ENCODE peak calls at places on chromosomes 12 and 14, in six cellular contexts. L is transverse colon, J is neuronal stem cell, W is ovary, M is GM23248, S is uterus. T is an unnamed sample.

GRCh38 chr12:108857158-108857407 is 300 bp downstream of the SSH1 start:
- DNase-seq in L (no peak), J (no peak), W (peak; percentile 42), M (no peak), S (no peak), T (no peak)

GRCh38 chr12:128951448-128951847 is 98.2 kb downstream of the GLT1D1 start:
- DNase-seq in L (no peak), J (no peak), W (no peak), M (no peak), S (no peak), T (no peak)

GRCh38 chr12:103799504-103800251 is 41.4 kb downstream of the NT5DC3 start:
- DNase-seq in L (peak; percentile 20), J (no peak), W (peak; percentile 39), M (peak; percentile 50), S (peak; percentile 57), T (no peak)

GRCh38 chr14:95918466-95918865 is 41.8 kb downstream of the TUNAR start:
- DNase-seq in L (no peak), J (peak; percentile 26), W (no peak), M (no peak), S (no peak), T (no peak)

GRCh38 chr14:29930283-29930682 is 2.6 kb upstream of the PRKD1 start:
- DNase-seq in L (no peak), J (no peak), W (no peak), M (peak; percentile 83), S (no peak), T (no peak)

GRCh38 chr12:89135976-89136634 is 216.2 kb downstream of the DUSP6 start:
- DNase-seq in L (no peak), J (no peak), W (no peak), M (peak; percentile 83), S (no peak), T (no peak)

GRCh38 chr12:43789941-43790340 is 16.2 kb downstream of the TWF1 start:
- DNase-seq in L (no peak), J (no peak), W (no peak), M (peak; percentile 24), S (no peak), T (no peak)

GRCh38 chr12:9049520-9050133 is 60.3 kb downstream of the KLRG1 start:
- DNase-seq in L (no peak), J (no peak), W (no peak), M (peak; percentile 73), S (no peak), T (peak; percentile 44)

GRCh38 chr14:37340353-37340752 is 142.6 kb downstream of the MIPOL1 start:
- DNase-seq in L (no peak), J (no peak), W (no peak), M (no peak), S (no peak), T (no peak)

GRCh38 chr14:91415794-91416743 is 1.6 kb downstream of the CCDC88C start:
- DNase-seq in L (peak; percentile 67), J (no peak), W (no peak), M (no peak), S (no peak), T (peak; percentile 29)

GRCh38 chr12:129401572-129401971 is 502.3 kb downstream of the TMEM132D start:
- DNase-seq in L (peak; percentile 60), J (no peak), W (no peak), M (no peak), S (no peak), T (no peak)

GRCh38 chr12:34121360-34121759 is 99.1 kb downstream of the ALG10 start:
- DNase-seq in L (no peak), J (no peak), W (no peak), M (no peak), S (no peak), T (no peak)

GRCh38 chr14:104933721-104934379 is 9.2 kb downstream of the PLD4 start:
- DNase-seq in L (no peak), J (peak; percentile 45), W (peak; percentile 14), M (no peak), S (no peak), T (no peak)

GRCh38 chr12:17110316-17110715 is 504.4 kb upstream of the LMO3 start:
- DNase-seq in L (no peak), J (no peak), W (no peak), M (no peak), S (no peak), T (no peak)
- H3K4me1 ChIP-seq in L (no peaks in the 10 kb centered on the region), J (no peaks in the 10 kb centered on the region), W (no peaks in the 10 kb centered on the region), M (no peaks in the 10 kb centered on the region), S (no peaks in the 10 kb centered on the region), T (no peaks in the 10 kb centered on the region)

DNA sequence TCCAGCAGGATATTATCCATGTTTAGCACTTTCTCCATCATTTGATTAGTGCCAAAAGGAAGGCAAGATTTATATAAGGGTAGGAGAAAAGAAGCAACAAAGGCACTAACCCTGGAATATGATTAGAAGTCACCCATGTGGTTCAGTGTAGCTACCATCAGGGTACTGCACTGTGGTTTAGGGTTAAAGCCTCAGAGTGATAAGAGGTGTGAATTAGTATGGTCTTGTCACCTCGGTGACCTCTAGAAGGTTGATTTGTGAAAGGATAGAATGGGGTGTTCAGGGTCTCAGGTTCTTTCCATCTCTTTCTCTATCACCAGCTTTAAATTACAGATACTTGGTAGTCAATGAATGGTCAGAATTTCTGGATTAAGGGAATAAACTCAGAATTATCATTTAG is 103.0 kb upstream of the TMTC2 start:
- DNase-seq in L (no peak), J (no peak), W (no peak), M (no peak), S (no peak), T (no peak)
- H3K36me3 ChIP-seq in L (no peaks in the 10 kb centered on the region), J (no peaks in the 10 kb centered on the region), W (no peaks in the 10 kb centered on the region), M (no peaks in the 10 kb centered on the region), S (no peaks in the 10 kb centered on the region), T (no peaks in the 10 kb centered on the region)

DNA sequence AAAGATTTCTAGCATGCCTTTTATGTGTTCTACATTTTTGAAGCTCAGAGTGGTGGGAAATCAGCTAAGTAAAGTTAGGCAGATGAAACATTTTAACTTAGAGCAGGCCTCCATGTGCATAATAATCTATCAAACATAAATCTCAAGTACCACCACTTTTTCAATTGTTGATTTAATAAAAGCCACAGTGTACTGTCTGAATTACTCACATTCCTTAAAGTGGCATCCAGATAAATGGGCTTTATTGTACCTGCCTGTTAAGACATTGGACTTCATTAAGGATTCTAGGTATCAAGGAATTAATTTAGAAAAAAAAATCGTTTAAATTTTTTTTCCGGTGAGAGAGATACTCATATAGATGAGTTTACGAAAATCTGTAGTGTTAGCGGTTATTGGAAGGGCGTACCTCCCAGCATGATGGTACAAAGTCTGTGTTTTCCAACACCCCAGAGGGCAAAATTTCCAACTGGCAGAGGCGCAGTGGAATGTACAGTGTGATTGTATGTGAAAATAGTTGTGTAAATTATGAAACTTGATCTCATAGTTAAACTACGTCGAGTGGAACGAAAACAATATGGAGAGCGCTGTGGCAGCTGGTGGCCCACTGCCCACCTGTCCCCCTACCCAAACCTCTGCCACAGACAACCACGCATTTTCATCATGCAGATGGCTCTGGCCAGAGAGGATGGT is 25.0 kb downstream of the ELK3 start:
- DNase-seq in L (no peak), J (no peak), W (no peak), M (no peak), S (no peak), T (no peak)
- H3K4me3 ChIP-seq in L (no peak overlapping the region), J (no peak overlapping the region), W (no peak overlapping the region), M (peak overlapping the region; percentile 52), S (no peak overlapping the region), T (no peak overlapping the region)

GRCh38 chr14:102646615-102647014 is 54.2 kb downstream of the RCOR1 start:
- DNase-seq in L (no peak), J (no peak), W (no peak), M (no peak), S (no peak), T (no peak)
- H3K4me1 ChIP-seq in L (no peaks in the 10 kb centered on the region), J (no peaks in the 10 kb centered on the region), W (peaks cover 7% of the 10 kb centered on the region), M (peaks cover 39% of the 10 kb centered on the region), S (no peaks in the 10 kb centered on the region), T (peaks cover 7% of the 10 kb centered on the region)

DNA sequence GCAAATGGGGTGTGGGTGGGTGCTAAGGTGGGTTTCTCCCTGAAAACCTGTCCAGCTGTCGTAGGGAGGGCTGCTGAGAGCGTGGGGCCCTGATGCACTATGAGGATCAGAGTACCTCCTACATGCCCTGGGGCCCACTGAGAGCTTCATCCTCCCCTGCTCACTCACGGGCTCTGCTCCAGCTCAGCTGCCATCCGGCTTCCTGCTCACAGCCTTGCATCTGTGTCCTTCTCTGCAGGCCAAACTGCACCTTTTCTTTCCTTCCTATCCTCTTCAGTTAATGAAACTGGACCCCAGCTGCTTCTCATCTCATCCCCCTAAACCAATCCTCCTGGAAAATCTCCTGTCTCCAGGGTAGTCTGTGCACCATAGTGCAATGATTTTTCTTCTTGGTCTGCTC is 22.2 kb upstream of the GPRC5D start:
- DNase-seq in L (no peak), J (no peak), W (no peak), M (no peak), S (no peak), T (no peak)
- H3K36me3 ChIP-seq in L (no peaks in the 10 kb centered on the region), J (peaks cover 40% of the 10 kb centered on the region), W (no peaks in the 10 kb centered on the region), M (peaks cover 27% of the 10 kb centered on the region), S (no peaks in the 10 kb centered on the region), T (peaks cover 28% of the 10 kb centered on the region)

GRCh38 chr12:11500222-11500860 is 105.0 kb upstream of the PRB2 start:
- DNase-seq in L (peak; percentile 83), J (peak; percentile 95), W (peak; percentile 48), M (peak; percentile 78), S (peak; percentile 47), T (peak; percentile 93)
- H3K4me3 ChIP-seq in L (no peak overlapping the region), J (no peak overlapping the region), W (no peak overlapping the region), M (no peak overlapping the region), S (no peak overlapping the region), T (no peak overlapping the region)

DNA sequence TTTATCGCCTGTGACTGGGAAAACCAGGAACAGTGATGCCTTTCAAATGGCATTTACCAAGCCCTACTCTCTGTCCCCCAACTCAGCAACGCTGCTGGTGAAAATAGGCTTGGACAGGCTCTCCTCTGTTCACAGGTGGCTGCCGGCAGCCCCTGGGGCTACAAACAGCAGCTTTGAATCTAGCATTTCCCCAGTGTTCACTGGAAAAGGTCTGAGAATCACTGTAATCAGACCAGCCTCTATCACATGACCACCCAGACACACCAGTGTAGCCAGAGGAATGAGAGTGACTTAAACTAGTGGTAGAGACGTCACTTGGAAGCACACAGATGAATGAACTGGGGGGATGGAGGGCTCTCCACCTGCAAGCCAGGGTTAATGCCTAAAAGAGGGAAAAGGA is 151.8 kb downstream of the FOXN3 start:
- DNase-seq in L (no peak), J (no peak), W (no peak), M (no peak), S (no peak), T (no peak)
- H3K4me1 ChIP-seq in L (no peaks in the 10 kb centered on the region), J (peaks cover 13% of the 10 kb centered on the region), W (peaks cover 31% of the 10 kb centered on the region), M (no peaks in the 10 kb centered on the region), S (no peaks in the 10 kb centered on the region), T (no peaks in the 10 kb centered on the region)

GRCh38 chr12:53467880-53468279 is 16.0 kb downstream of the PCBP2 start:
- DNase-seq in L (no peak), J (no peak), W (no peak), M (no peak), S (no peak), T (no peak)
- H3K36me3 ChIP-seq in L (no peaks in the 10 kb centered on the region), J (peaks cover 100% of the 10 kb centered on the region), W (no peaks in the 10 kb centered on the region), M (peaks cover 91% of the 10 kb centered on the region), S (no peaks in the 10 kb centered on the region), T (peaks cover 98% of the 10 kb centered on the region)